ENCODE peak calls at places on chromosome 22, in four cellular contexts. I, C, T and S are unnamed samples.

GRCh38 chr22:20110359-20110985 is 5.4 kb upstream of the RANBP1 start:
- DNase-seq in C (peak; percentile 37), T (no peak), I (no peak), S (no peak)

GRCh38 chr22:19750666-19751490 is 9.7 kb upstream of the TBX1 start:
- DNase-seq in I (no peak), T (no peak), C (no peak), S (no peak)

GRCh38 chr22:44337658-44338004 is 24.9 kb upstream of the SHISAL1 start:
- DNase-seq in C (no peak), I (peak; percentile 66), T (no peak), S (no peak)

GRCh38 chr22:24834845-24835570 is 29.0 kb downstream of the SGSM1 start:
- DNase-seq in C (no peak), I (peak; percentile 16), T (no peak), S (no peak)

GRCh38 chr22:31870890-31871289 is 73.4 kb upstream of the YWHAH start:
- DNase-seq in I (peak; percentile 93), C (no peak), T (no peak), S (no peak)

GRCh38 chr22:39979048-39979447 is 15.7 kb upstream of the FAM83F start:
- DNase-seq in I (no peak), T (no peak), C (no peak), S (no peak)

GRCh38 chr22:35352214-35353111 is 28.4 kb upstream of the HMOX1 start:
- DNase-seq in T (peak; percentile 90), I (peak; percentile 25), C (no peak), S (peak; percentile 67)

GRCh38 chr22:45534339-45535192 is 31.9 kb downstream of the FBLN1 start:
- DNase-seq in T (no peak), C (no peak), I (peak; percentile 59), S (no peak)

GRCh38 chr22:27802389-27803079 is 978 bp upstream of the MN1 start:
- DNase-seq in I (no peak), T (no peak), C (peak; percentile 58), S (no peak)

GRCh38 chr22:39603345-39603744 is 32.8 kb downstream of the CACNA1I start:
- DNase-seq in C (no peak), I (no peak), T (no peak), S (no peak)

GRCh38 chr22:26974914-26975313 is 317.5 kb downstream of the MIAT start:
- DNase-seq in T (no peak), I (no peak), C (no peak), S (no peak)

GRCh38 chr22:46354993-46355305 is 19.4 kb downstream of the TRMU start:
- DNase-seq in T (no peak), I (no peak), C (no peak), S (no peak)

GRCh38 chr22:28344893-28345292 is 334.7 kb downstream of the TTC28 start:
- DNase-seq in T (no peak), I (peak; percentile 30), C (no peak), S (no peak)

GRCh38 chr22:17922925-17923898 is 101.1 kb downstream of the MICAL3 start:
- DNase-seq in I (peak; percentile 88), C (no peak), T (no peak), S (no peak)

GRCh38 chr22:44165286-44165874 is 15.3 kb upstream of the PARVG start:
- DNase-seq in I (no peak), C (no peak), T (no peak), S (no peak)

GRCh38 chr22:50599816-50600454 is 658 bp upstream of the MAPK8IP2 start:
- DNase-seq in I (no peak), T (no peak), C (peak; percentile 89), S (peak; percentile 90)

GRCh38 chr22:33851240-33851639 is 69.0 kb downstream of the LARGE1 start:
- DNase-seq in C (no peak), T (no peak), I (peak; percentile 16), S (no peak)

GRCh38 chr22:27654536-27655445 is 146.8 kb downstream of the MN1 start:
- DNase-seq in T (no peak), I (no peak), C (no peak), S (no peak)

GRCh38 chr22:47452184-47452583 is 689.7 kb downstream of the TBC1D22A start:
- DNase-seq in T (no peak), I (no peak), C (no peak), S (no peak)

DNA sequence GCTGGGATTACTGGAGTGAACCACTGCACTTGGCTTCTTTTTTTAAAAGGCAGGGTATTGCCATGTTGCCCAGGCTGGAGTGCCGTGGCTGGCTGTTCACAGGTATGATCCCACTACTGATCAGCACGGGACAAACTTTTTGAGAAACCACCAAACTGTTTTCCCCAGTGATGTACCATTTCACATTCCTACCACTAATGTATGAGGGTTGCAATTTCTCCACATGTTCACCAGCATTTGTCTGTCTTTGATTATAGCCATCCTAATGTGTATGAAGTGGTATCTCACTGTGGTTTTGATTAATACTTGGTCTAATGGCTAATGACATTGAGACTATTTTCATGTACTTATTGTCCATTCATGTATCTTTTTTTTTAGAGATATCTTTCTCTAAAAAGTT is 41.5 kb upstream of the EP300 start:
- DNase-seq in C (no peak), T (no peak), I (peak; percentile 30), S (no peak)
- TF ChIP-seq CTCF in C (no peak), T (no peak), I (peak; percentile 23), S (no peak)

GRCh38 chr22:30219049-30219448 is 27.5 kb downstream of the LIF start:
- DNase-seq in C (no peak), I (no peak), T (no peak), S (no peak)
- TF ChIP-seq CTCF in C (no peak), I (no peak), T (no peak), S (no peak)

DNA sequence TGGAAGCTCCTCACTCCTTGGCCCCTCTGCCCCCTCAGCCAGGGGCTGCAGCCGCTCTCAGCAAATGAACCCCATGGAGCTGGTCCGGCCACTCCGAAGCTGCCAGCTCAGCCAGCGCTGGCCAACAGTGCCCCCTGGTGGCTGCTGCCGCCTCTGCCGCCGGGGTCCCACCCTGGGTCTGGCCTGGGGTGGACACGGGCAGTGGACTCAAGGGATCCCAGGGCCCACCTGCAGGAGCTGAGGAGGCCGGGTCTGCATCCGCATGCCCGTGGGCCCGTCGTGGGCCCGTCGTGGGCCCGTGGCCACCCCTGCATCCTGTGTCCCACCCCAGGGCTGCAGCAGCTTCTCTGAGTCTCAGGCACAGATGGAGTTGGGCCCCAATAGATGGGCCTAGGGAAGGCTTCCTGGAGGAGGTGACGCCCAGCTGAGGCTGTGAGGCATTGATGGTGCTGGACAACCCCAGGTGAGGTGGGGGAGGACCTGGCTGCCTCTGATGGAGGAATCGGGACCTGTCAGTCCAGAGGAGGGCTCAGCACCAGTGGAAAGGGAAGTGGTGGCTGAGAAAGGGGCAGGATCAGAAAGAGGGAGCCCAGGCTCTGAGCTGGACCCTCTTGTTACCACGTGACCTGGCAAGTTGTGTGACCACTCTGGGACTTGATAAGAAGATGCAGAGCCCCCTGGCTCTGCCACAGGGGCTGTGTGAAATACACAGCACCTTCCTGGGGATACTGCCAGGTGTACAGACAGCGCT is 522.3 kb downstream of the BRD1 start:
- DNase-seq in I (peak; percentile 0), T (peak; percentile 73), C (peak; percentile 91), S (peak; percentile 74)
- TF ChIP-seq CTCF in I (peak; percentile 20), T (peak; percentile 85), C (peak; percentile 96), S (peak; percentile 45)

DNA sequence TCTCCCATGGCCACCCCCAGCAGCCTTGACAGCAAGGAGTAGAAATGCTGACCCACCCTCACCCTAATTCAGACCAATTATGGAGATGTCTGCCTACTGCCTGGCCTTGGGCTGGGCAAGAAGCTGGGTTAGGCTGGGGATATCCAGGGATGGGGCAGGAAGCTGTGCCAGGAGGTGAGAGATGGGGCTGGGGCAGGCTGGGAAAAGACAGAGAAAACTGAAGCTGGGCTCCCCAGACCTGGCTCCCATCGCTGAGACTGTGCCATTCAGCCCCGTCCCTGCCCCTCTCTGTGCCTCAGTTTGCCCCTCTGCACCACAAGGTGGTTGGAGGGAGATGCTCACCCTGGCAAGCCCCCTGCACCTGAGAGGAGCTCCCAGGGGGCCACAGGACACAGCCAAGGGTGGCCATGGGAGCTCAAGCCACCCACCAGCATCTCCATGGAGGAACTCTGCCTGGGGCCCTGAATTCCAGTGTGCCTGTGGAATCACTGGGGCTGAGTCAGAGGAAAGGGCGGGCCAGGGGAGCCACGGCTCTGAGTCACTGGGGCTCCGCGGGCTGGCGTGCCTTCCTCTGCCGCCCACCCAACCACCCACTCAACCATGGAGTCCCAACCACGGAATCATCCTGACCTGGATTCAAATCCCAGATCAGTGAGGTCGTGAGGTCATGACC is 6.0 kb upstream of the CARD10 start:
- DNase-seq in T (no peak), I (peak; percentile 79), C (peak; percentile 38), S (no peak)
- TF ChIP-seq CTCF in T (no peak), I (no peak), C (no peak), S (no peak)

GRCh38 chr22:43110444-43110926 is at the start of gene BIK:
- DNase-seq in C (peak; percentile 78), I (peak; percentile 14), T (no peak), S (peak; percentile 64)
- TF ChIP-seq CTCF in C (no peak), I (peak; percentile 27), T (peak; percentile 17), S (peak; percentile 15)